ENCODE peak calls at places on chromosome 13, in ten cellular contexts. C, L, T, J, K, W, R, Z, N and V are unnamed samples.

GRCh38 chr13:24270639-24271131 is 38.7 kb upstream of the C1QTNF9 start:
- DNase-seq in C (peak), L (peak), T (no peak), J (no peak), K (peak), W (peak), R (peak), Z (peak), N (peak), V (peak)

GRCh38 chr13:48858523-48858922 is 117.2 kb upstream of the FNDC3A start:
- DNase-seq in C (peak), L (no peak), T (no peak), J (no peak), K (no peak), W (no peak), R (no peak), Z (no peak), N (no peak), V (no peak)

GRCh38 chr13:103908274-103908673 is 842.1 kb upstream of the SLC10A2 start:
- DNase-seq in C (no peak), L (no peak), T (no peak), J (no peak), K (no peak), W (no peak), R (no peak), Z (no peak), N (no peak), V (no peak)

GRCh38 chr13:65600702-65601101 is 1629.4 kb downstream of the PCDH9 start:
- DNase-seq in C (peak), L (peak), T (no peak), J (no peak), K (no peak), W (no peak), R (peak), Z (no peak), N (no peak), V (no peak)

GRCh38 chr13:38636106-38636505 is 50.8 kb upstream of the FREM2 start:
- DNase-seq in C (no peak), L (no peak), T (no peak), J (no peak), K (no peak), W (no peak), R (no peak), Z (no peak), N (no peak), V (no peak)

GRCh38 chr13:48233886-48234488 is 981 bp downstream of the ITM2B start:
- DNase-seq in C (peak), L (peak), T (no peak), J (no peak), K (no peak), W (no peak), R (peak), Z (no peak), N (no peak), V (no peak)

GRCh38 chr13:35888327-35888940 is 242.7 kb downstream of the DCLK1 start:
- DNase-seq in C (peak), L (no peak), T (peak), J (no peak), K (no peak), W (no peak), R (peak), Z (no peak), N (no peak), V (no peak)

GRCh38 chr13:62747629-62748028 is 1332.0 kb upstream of the PCDH20 start:
- DNase-seq in C (peak), L (peak), T (no peak), J (no peak), K (no peak), W (no peak), R (no peak), Z (no peak), N (no peak), V (no peak)

GRCh38 chr13:113565526-113566226 is 18.9 kb upstream of the TFDP1 start:
- DNase-seq in C (no peak), L (no peak), T (no peak), J (no peak), K (no peak), W (no peak), R (no peak), Z (no peak), N (no peak), V (no peak)

GRCh38 chr13:113982296-113982661 is 8.4 kb upstream of the C13orf46 start:
- DNase-seq in C (no peak), L (no peak), T (no peak), J (no peak), K (peak), W (no peak), R (no peak), Z (no peak), N (no peak), V (no peak)

GRCh38 chr13:109154146-109154545 is 524.7 kb downstream of the MYO16 start:
- DNase-seq in C (no peak), L (peak), T (peak), J (no peak), K (no peak), W (no peak), R (no peak), Z (no peak), N (no peak), V (no peak)

GRCh38 chr13:96020155-96020575 is 33.0 kb downstream of the UGGT2 start:
- DNase-seq in C (peak), L (peak), T (peak), J (no peak), K (no peak), W (peak), R (peak), Z (peak), N (peak), V (peak)

GRCh38 chr13:61029064-61029463 is 386.6 kb downstream of the PCDH20 start:
- DNase-seq in C (no peak), L (no peak), T (peak), J (no peak), K (no peak), W (no peak), R (no peak), Z (no peak), N (no peak), V (no peak)

GRCh38 chr13:26184791-26185250 is 37.3 kb downstream of the RNF6 start:
- DNase-seq in C (peak), L (peak), T (peak), J (peak), K (peak), W (peak), R (peak), Z (peak), N (peak), V (peak)

GRCh38 chr13:42364613-42365000 is 92.7 kb downstream of the AKAP11 start:
- DNase-seq in C (peak), L (no peak), T (no peak), J (no peak), K (no peak), W (no peak), R (no peak), Z (no peak), N (no peak), V (no peak)

GRCh38 chr13:101323601-101324000 is 92.7 kb downstream of the NALCN start:
- DNase-seq in C (no peak), L (no peak), T (no peak), J (no peak), K (no peak), W (no peak), R (no peak), Z (no peak), N (no peak), V (no peak)

GRCh38 chr13:105611424-105611823 is 924.0 kb downstream of the EFNB2 start:
- DNase-seq in C (peak), L (peak), T (no peak), J (no peak), K (no peak), W (no peak), R (peak), Z (no peak), N (peak), V (no peak)